ENCODE peak calls at places on chromosomes 6 and 20, in nine cellular contexts. I is CD8-positive, alpha-beta T cell; G is lung; B is spleen; K is AG10803; H is bronchial epithelial cell; M is heart left ventricle; Z is endodermal cell; C is adrenal gland. Y is an unnamed sample.

GRCh38 chr6:139886396-139886795 is 511.9 kb upstream of the CITED2 start:
- DNase-seq in C (no peak), Z (no peak), H (no peak), I (no peak), K (no peak), G (no peak), M (no peak), B (no peak), Y (no peak)

GRCh38 chr6:146785001-146785585 is 186.3 kb downstream of the ADGB start:
- DNase-seq in K (peak; percentile 21), B (no peak), C (no peak), I (no peak), M (no peak), G (no peak), Z (peak; percentile 64), H (peak; percentile 46), Y (no peak)

GRCh38 chr6:65707134-65707826 is at the start of gene EYS:
- DNase-seq in I (no peak), M (no peak), G (no peak), B (no peak), H (peak; percentile 1), Z (no peak), K (no peak), C (no peak), Y (no peak)

GRCh38 chr6:166341915-166342292 is 441 bp downstream of the SFT2D1 start:
- DNase-seq in H (no peak), G (no peak), Z (no peak), I (no peak), K (peak; percentile 30), M (no peak), C (peak; percentile 25), B (no peak), Y (no peak)

GRCh38 chr6:108002365-108003221 is 44.6 kb upstream of the SEC63 start:
- DNase-seq in I (no peak), Z (peak; percentile 63), B (no peak), M (no peak), K (no peak), H (peak; percentile 73), G (no peak), C (no peak), Y (no peak)

GRCh38 chr6:26284537-26285142 is 80.4 kb upstream of the BTN3A2 start:
- DNase-seq in B (peak; percentile 92), C (peak; percentile 66), M (peak; percentile 58), I (peak; percentile 41), G (peak; percentile 56), H (peak; percentile 43), Z (peak; percentile 80), K (peak; percentile 69), Y (no peak)

GRCh38 chr20:61926253-61926613 is 139.4 kb downstream of the TAF4 start:
- DNase-seq in M (no peak), H (no peak), B (peak; percentile 52), I (no peak), K (no peak), C (no peak), Z (no peak), G (no peak), Y (peak; percentile 59)

GRCh38 chr6:36808634-36809033 is 30.6 kb downstream of the CPNE5 start:
- DNase-seq in I (no peak), C (no peak), G (no peak), B (no peak), Z (no peak), M (no peak), K (no peak), H (no peak), Y (no peak)

GRCh38 chr6:108251252-108251651 is 9.6 kb downstream of the SNX3 start:
- DNase-seq in B (no peak), Z (no peak), K (no peak), C (no peak), H (no peak), M (no peak), G (no peak), I (no peak), Y (no peak)

GRCh38 chr6:45163952-45164766 is 164.0 kb upstream of the RUNX2 start:
- DNase-seq in I (no peak), H (peak; percentile 95), K (no peak), C (no peak), G (no peak), Z (no peak), M (no peak), B (no peak), Y (no peak)

DNA sequence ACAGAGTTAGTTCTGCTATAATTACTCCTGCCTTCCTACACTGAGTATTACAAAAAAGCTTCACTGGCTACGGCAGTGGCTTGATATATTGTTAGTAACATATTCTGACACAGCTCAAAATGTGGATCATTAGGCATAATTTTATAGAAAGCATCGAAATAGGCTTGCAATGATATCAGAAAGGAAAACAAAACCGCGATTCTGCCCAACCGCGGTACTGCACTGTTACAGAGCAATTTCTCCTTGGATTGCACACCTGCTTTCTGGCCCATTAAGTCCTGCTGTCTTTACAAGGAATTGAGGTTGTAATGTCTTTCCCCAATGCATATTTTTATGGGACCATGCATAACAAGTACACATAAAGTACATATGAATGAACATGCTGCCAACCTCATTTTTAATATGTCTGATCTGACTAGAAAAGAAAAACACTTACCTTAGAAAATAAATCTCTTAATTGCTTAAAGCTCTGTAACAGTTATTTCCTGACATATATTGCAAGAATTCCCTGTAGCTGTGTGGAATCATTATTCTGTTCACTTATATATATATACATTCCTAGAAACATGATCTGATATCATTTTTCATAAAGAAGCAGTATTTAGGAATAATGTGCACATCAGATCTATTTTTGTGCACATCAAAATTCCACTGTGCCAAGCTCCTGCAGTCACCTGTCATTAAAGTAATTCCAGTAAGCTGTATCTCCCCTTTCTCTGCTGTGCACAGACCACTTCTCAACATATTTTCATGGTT is 763.9 kb downstream of the HACE1 start:
- DNase-seq in K (no peak), I (no peak), B (no peak), H (no peak), G (no peak), Z (no peak), C (no peak), M (no peak), Y (no peak)
- TF ChIP-seq CTCF in K (no peak), I (no peak), B (no peak), H (no peak), G (no peak), Z (no peak), C (no peak), M (no peak), Y (no peak)

DNA sequence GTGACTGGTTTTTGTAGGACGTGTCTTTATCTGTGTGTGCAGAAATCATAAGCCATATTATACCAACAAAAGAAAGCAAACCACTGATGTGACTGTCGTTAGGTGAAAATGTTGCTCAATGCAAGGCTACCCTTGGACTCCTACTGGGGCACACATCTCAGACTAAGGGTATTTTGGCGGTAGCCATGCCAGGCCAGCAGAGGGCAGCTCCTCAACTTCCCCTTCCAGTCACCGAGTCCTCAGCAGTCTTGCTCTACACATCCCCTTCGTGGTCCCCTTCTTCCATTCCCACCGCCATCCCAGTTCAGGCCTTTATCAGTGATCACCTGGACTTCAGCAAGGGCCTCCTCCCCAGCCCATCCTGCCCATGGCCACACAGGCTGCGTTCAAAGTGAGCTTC is 113.7 kb upstream of the GGTLC1 start:
- DNase-seq in M (no peak), C (no peak), H (peak; percentile 51), Z (peak; percentile 86), K (no peak), B (no peak), G (no peak), I (no peak), Y (no peak)
- TF ChIP-seq CTCF in M (peak; percentile 13), C (no peak), H (peak; percentile 73), Z (peak; percentile 84), K (peak; percentile 37), B (peak; percentile 38), G (no peak), I (no peak), Y (peak; percentile 69)

DNA sequence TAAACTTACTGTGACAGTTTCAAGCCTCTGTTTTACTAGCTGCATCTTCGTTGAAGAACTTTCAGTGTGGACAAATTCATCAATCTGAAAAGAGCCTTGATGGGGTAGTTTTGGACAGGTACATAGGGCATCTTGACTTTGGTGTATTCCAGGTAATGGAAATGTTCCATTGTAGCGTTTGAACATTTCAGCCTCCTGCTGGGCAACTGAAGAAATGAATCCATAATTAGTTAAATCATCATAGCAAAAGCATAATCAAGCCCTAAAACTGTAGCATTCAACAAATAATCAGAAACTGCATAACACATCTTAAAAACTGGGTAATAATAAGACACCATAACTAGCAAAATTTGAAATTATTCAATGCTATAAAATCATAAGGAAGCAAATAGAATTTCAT is 86.2 kb downstream of the AHI1 start:
- DNase-seq in K (no peak), G (no peak), M (no peak), B (no peak), I (no peak), Z (no peak), C (no peak), H (peak; percentile 21), Y (no peak)
- TF ChIP-seq CTCF in K (peak; percentile 24), G (no peak), M (no peak), B (no peak), I (no peak), Z (peak; percentile 55), C (no peak), H (peak; percentile 27), Y (peak; percentile 62)

DNA sequence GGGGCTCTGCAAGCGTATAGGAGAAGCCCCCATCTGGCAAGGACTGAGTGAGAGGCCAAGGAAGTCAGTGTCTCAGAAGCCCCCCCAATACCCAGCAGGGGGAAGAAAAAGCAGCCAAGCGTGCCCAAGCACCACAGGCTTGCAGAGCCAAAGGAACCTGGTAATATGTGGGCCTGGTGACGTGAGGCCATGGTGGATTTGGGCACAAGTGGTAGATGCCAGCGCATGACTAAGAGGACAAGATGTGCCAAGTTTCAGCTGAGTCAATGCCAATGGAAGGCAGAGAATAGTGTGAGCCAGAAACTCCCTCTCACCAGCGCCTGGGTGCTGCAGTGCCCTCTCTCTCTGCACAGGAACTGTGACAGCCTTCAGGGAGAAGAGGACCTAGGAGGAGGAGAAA is 110.0 kb downstream of the QRSL1 start:
- DNase-seq in Z (no peak), K (peak; percentile 17), G (peak; percentile 57), M (peak; percentile 70), B (peak; percentile 78), C (peak; percentile 61), I (no peak), H (peak; percentile 97), Y (no peak)
- TF ChIP-seq CTCF in Z (no peak), K (no peak), G (no peak), M (no peak), B (no peak), C (no peak), I (no peak), H (peak; percentile 36), Y (no peak)